ENCODE peak calls at places on chromosome 6, in six cellular contexts. V, H, K, I, X and N are unnamed samples.

GRCh38 chr6:24936641-24937317 is 1.0 kb upstream of the RIPOR2 start:
- DNase-seq in K (no peak), I (no peak), H (no peak), V (no peak), X (no peak), N (no peak)

GRCh38 chr6:21227486-21227885 is 366.1 kb upstream of the SOX4 start:
- DNase-seq in X (no peak), V (no peak), I (no peak), H (no peak), K (no peak), N (no peak)

GRCh38 chr6:84892666-84893065 is 128.3 kb upstream of the TBX18 start:
- DNase-seq in I (no peak), V (no peak), X (no peak), K (no peak), H (no peak), N (no peak)

GRCh38 chr6:20773822-20774221 is 239.6 kb downstream of the CDKAL1 start:
- DNase-seq in I (no peak), K (no peak), V (no peak), H (no peak), X (no peak), N (no peak)

GRCh38 chr6:81138236-81138635 is 614.2 kb downstream of the TENT5A start:
- DNase-seq in H (peak; percentile 16), I (no peak), X (no peak), K (no peak), V (no peak), N (no peak)

GRCh38 chr6:87654117-87654516 is 47.9 kb downstream of the AKIRIN2 start:
- DNase-seq in X (no peak), V (no peak), I (no peak), K (no peak), H (no peak), N (no peak)

GRCh38 chr6:422423-423061 is 31.0 kb downstream of the IRF4 start:
- DNase-seq in I (no peak), H (peak; percentile 45), X (no peak), K (no peak), V (no peak), N (no peak)

GRCh38 chr6:66896415-66896814 is 1189.4 kb upstream of the EYS start:
- DNase-seq in V (no peak), X (no peak), K (no peak), I (no peak), H (no peak), N (no peak)

GRCh38 chr6:113364781-113365545 is 492.2 kb upstream of the MARCKS start:
- DNase-seq in K (no peak), V (no peak), X (no peak), I (no peak), H (no peak), N (no peak)

GRCh38 chr6:44849829-44850228 is 462.3 kb downstream of the CDC5L start:
- DNase-seq in H (no peak), X (no peak), K (no peak), V (no peak), I (no peak), N (no peak)

GRCh38 chr6:11188161-11188915 is 44.1 kb downstream of the NEDD9 start:
- DNase-seq in V (no peak), H (no peak), I (no peak), K (no peak), X (no peak), N (no peak)

GRCh38 chr6:110708295-110708965 is 106.8 kb downstream of the CDK19 start:
- DNase-seq in X (no peak), V (no peak), H (no peak), K (no peak), I (no peak), N (no peak)

GRCh38 chr6:36927691-36928546 is 26.6 kb upstream of the PI16 start:
- DNase-seq in I (no peak), V (no peak), K (no peak), X (no peak), H (no peak), N (no peak)

GRCh38 chr6:134397674-134398073 is 79.8 kb upstream of the SGK1 start:
- DNase-seq in V (no peak), I (no peak), X (no peak), H (no peak), K (no peak), N (no peak)

GRCh38 chr6:118843685-118844390 is 50.1 kb upstream of the ASF1A start:
- DNase-seq in H (no peak), V (no peak), I (no peak), K (no peak), X (no peak), N (no peak)

GRCh38 chr6:140544431-140544830 is 1170.0 kb upstream of the CITED2 start:
- DNase-seq in V (no peak), K (no peak), H (no peak), X (no peak), I (no peak), N (no peak)

GRCh38 chr6:6633898-6634734 is 45.6 kb downstream of the LY86 start:
- DNase-seq in H (no peak), I (no peak), V (no peak), X (no peak), K (no peak), N (no peak)

GRCh38 chr6:165685302-165685701 is 22.3 kb upstream of the PDE10A start:
- DNase-seq in I (no peak), X (no peak), V (peak; percentile 16), H (no peak), K (no peak), N (no peak)

GRCh38 chr6:129136751-129137150 is 253.8 kb downstream of the LAMA2 start:
- DNase-seq in V (no peak), H (no peak), K (no peak), X (no peak), I (no peak), N (no peak)

GRCh38 chr6:75396005-75396800 is 97.4 kb downstream of the FILIP1 start:
- DNase-seq in V (no peak), K (no peak), X (no peak), H (no peak), I (no peak), N (no peak)

GRCh38 chr6:114747995-114748625 is 405.3 kb upstream of the HS3ST5 start:
- DNase-seq in K (no peak), H (peak; percentile 45), V (no peak), X (no peak), I (peak; percentile 58), N (peak; percentile 33)

GRCh38 chr6:13372688-13373487 is 44.6 kb upstream of the TBC1D7 start:
- DNase-seq in V (no peak), I (no peak), K (no peak), H (no peak), X (no peak), N (no peak)

GRCh38 chr6:134665029-134665723 is 284.7 kb downstream of the ALDH8A1 start:
- DNase-seq in K (no peak), H (no peak), V (no peak), I (no peak), X (no peak), N (no peak)